ENCODE peak calls at places on chromosomes 4 and X, in six cellular contexts. T is astrocyte of the hippocampus, H is HEK293T, I is activated T-cell treated with anti-CD3 and anti-CD28 coated beads for 48 hours, Z is cardiac septum, U is NCI-H1092. P is an unnamed sample.

GRCh38 chr4:54228064-54228527 is 997 bp upstream of the PDGFRA start:
- DNase-seq in U (peak), Z (no peak), I (peak), H (peak), T (peak), P (peak)

GRCh38 chr4:6926681-6927478 is 17.3 kb downstream of the TBC1D14 start:
- DNase-seq in Z (no peak), T (peak), U (no peak), I (no peak), H (peak), P (no peak)

GRCh38 chrX:29922607-29923006 is 292.8 kb upstream of the MAGEB2 start:
- DNase-seq in H (no peak), I (no peak), Z (no peak), U (no peak), T (no peak), P (no peak)

GRCh38 chrX:97308161-97308560 is 424.5 kb downstream of the RPA4 start:
- DNase-seq in T (peak), Z (no peak), I (no peak), H (no peak), U (no peak), P (peak)

GRCh38 chrX:74465424-74465823 is 44.1 kb downstream of the SLC16A2 start:
- DNase-seq in I (no peak), Z (no peak), U (no peak), T (no peak), H (no peak), P (peak)

GRCh38 chr4:64001229-64001898 is 407.9 kb downstream of the TECRL start:
- DNase-seq in H (no peak), T (no peak), I (no peak), U (no peak), Z (no peak), P (no peak)

GRCh38 chr4:86855572-86855971 is 6.4 kb upstream of the SLC10A6 start:
- DNase-seq in H (no peak), Z (no peak), I (no peak), T (no peak), U (no peak), P (peak)

GRCh38 chr4:22901631-22902030 is 208.9 kb downstream of the GBA3 start:
- DNase-seq in Z (no peak), I (no peak), U (no peak), T (peak), H (no peak), P (no peak)

GRCh38 chr4:136925203-136925602 is 607.1 kb downstream of the PCDH18 start:
- DNase-seq in U (no peak), Z (no peak), I (no peak), H (no peak), T (no peak), P (no peak)

GRCh38 chr4:3489451-3489962 is 26.4 kb downstream of the DOK7 start:
- DNase-seq in I (no peak), Z (no peak), T (no peak), U (no peak), H (peak), P (no peak)

GRCh38 chrX:20089845-20090244 is 26.9 kb downstream of the MAP7D2 start:
- DNase-seq in H (no peak), U (no peak), I (no peak), T (no peak), Z (no peak), P (no peak)

GRCh38 chr4:101693842-101694398 is 96.6 kb upstream of the BANK1 start:
- DNase-seq in T (no peak), H (no peak), I (no peak), U (no peak), Z (no peak), P (no peak)

GRCh38 chr4:77742054-77742453 is 77.1 kb downstream of the CNOT6L start:
- DNase-seq in U (no peak), Z (no peak), T (no peak), I (no peak), H (no peak), P (no peak)

GRCh38 chrX:42778096-42778495 is at the start of gene PPP1R2C:
- DNase-seq in I (no peak), T (no peak), Z (no peak), U (no peak), H (no peak), P (no peak)

GRCh38 chr4:109910261-109910660 is 2.4 kb upstream of the EGF start:
- DNase-seq in Z (no peak), H (no peak), T (no peak), U (no peak), I (no peak), P (no peak)

GRCh38 chr4:135949926-135950325 is 1582.4 kb downstream of the PCDH18 start:
- DNase-seq in I (no peak), U (no peak), T (no peak), H (no peak), Z (no peak), P (no peak)

GRCh38 chrX:24357101-24357500 is 3.3 kb upstream of the SUPT20HL1 start:
- DNase-seq in Z (no peak), I (no peak), T (no peak), U (no peak), H (no peak), P (peak)

GRCh38 chr4:158513246-158513645 is 8.4 kb upstream of the RXFP1 start:
- DNase-seq in Z (no peak), T (no peak), U (no peak), I (no peak), H (no peak), P (no peak)

GRCh38 chr4:48297447-48297846 is 27.8 kb upstream of the TEC start:
- DNase-seq in H (no peak), Z (no peak), U (no peak), I (no peak), T (no peak), P (no peak)

GRCh38 chrX:103503163-103503852 is 16.0 kb downstream of the RAB40A start:
- DNase-seq in H (peak), T (no peak), U (no peak), Z (no peak), I (no peak), P (no peak)

GRCh38 chr4:41815478-41815877 is 67.0 kb upstream of the PHOX2B start:
- DNase-seq in I (no peak), H (no peak), U (no peak), Z (no peak), T (no peak), P (no peak)

GRCh38 chrX:40176256-40176978 is 78.7 kb upstream of the BCOR start:
- DNase-seq in I (peak), T (peak), H (no peak), U (no peak), Z (peak), P (peak)

GRCh38 chrX:104564335-104564734 is 1.7 kb upstream of the IL1RAPL2 start:
- DNase-seq in Z (no peak), H (no peak), T (no peak), U (no peak), I (no peak), P (no peak)

GRCh38 chr4:7020290-7020689 is 22.9 kb upstream of the TADA2B start:
- DNase-seq in H (no peak), T (peak), U (no peak), Z (no peak), I (no peak), P (no peak)

P was measured in AG20443.